ENCODE peak calls at places on chromosome 19, in six cellular contexts. One of them, this sample, is unnamed.

GRCh38 chr19:15378529-15379082 is 981 bp downstream of the AKAP8 start:
- ATAC-seq in CD4-positive, CD25-positive, alpha-beta regulatory T cell: no peak
- ATAC-seq in activated B cell treated with CpG ODN at 0.5 μM for 24 hours: no peak
- ATAC-seq in left lung: peak
- ATAC-seq in lung: no peak
- ATAC-seq in activated CD8-positive, alpha-beta T cell treated with anti-CD3 and anti-CD28 coated beads, Interleukin-2, amount 10 ng/mL, durations not matched to agents 7 days and 5 days: peak
- ATAC-seq in this sample: no peak

GRCh38 chr19:15287496-15287895 is 44.8 kb downstream of the BRD4 start:
- ATAC-seq in CD4-positive, CD25-positive, alpha-beta regulatory T cell: no peak
- ATAC-seq in activated B cell treated with CpG ODN at 0.5 μM for 24 hours: no peak
- ATAC-seq in left lung: no peak
- ATAC-seq in lung: no peak
- ATAC-seq in activated CD8-positive, alpha-beta T cell treated with anti-CD3 and anti-CD28 coated beads, Interleukin-2, amount 10 ng/mL, durations not matched to agents 7 days and 5 days: peak
- ATAC-seq in this sample: peak

GRCh38 chr19:50315773-50316448 is 13.3 kb downstream of the KCNC3 start:
- ATAC-seq in CD4-positive, CD25-positive, alpha-beta regulatory T cell: peak
- ATAC-seq in activated B cell treated with CpG ODN at 0.5 μM for 24 hours: peak
- ATAC-seq in left lung: no peak
- ATAC-seq in lung: no peak
- ATAC-seq in activated CD8-positive, alpha-beta T cell treated with anti-CD3 and anti-CD28 coated beads, Interleukin-2, amount 10 ng/mL, durations not matched to agents 7 days and 5 days: peak
- ATAC-seq in this sample: peak

GRCh38 chr19:48353682-48354081 is 10.1 kb downstream of the TMEM143 start:
- ATAC-seq in CD4-positive, CD25-positive, alpha-beta regulatory T cell: no peak
- ATAC-seq in activated B cell treated with CpG ODN at 0.5 μM for 24 hours: no peak
- ATAC-seq in left lung: no peak
- ATAC-seq in lung: no peak
- ATAC-seq in activated CD8-positive, alpha-beta T cell treated with anti-CD3 and anti-CD28 coated beads, Interleukin-2, amount 10 ng/mL, durations not matched to agents 7 days and 5 days: no peak
- ATAC-seq in this sample: no peak

GRCh38 chr19:5071579-5071978 is 102.7 kb downstream of the KDM4B start:
- ATAC-seq in CD4-positive, CD25-positive, alpha-beta regulatory T cell: no peak
- ATAC-seq in activated B cell treated with CpG ODN at 0.5 μM for 24 hours: no peak
- ATAC-seq in left lung: no peak
- ATAC-seq in lung: no peak
- ATAC-seq in activated CD8-positive, alpha-beta T cell treated with anti-CD3 and anti-CD28 coated beads, Interleukin-2, amount 10 ng/mL, durations not matched to agents 7 days and 5 days: no peak
- ATAC-seq in this sample: no peak

GRCh38 chr19:5691930-5692784 is 2.1 kb downstream of the RPL36 start:
- ATAC-seq in CD4-positive, CD25-positive, alpha-beta regulatory T cell: no peak
- ATAC-seq in activated B cell treated with CpG ODN at 0.5 μM for 24 hours: no peak
- ATAC-seq in left lung: no peak
- ATAC-seq in lung: no peak
- ATAC-seq in activated CD8-positive, alpha-beta T cell treated with anti-CD3 and anti-CD28 coated beads, Interleukin-2, amount 10 ng/mL, durations not matched to agents 7 days and 5 days: no peak
- ATAC-seq in this sample: no peak

GRCh38 chr19:1584500-1585242 is 8.0 kb downstream of the MBD3 start:
- ATAC-seq in CD4-positive, CD25-positive, alpha-beta regulatory T cell: no peak
- ATAC-seq in activated B cell treated with CpG ODN at 0.5 μM for 24 hours: no peak
- ATAC-seq in left lung: no peak
- ATAC-seq in lung: no peak
- ATAC-seq in activated CD8-positive, alpha-beta T cell treated with anti-CD3 and anti-CD28 coated beads, Interleukin-2, amount 10 ng/mL, durations not matched to agents 7 days and 5 days: no peak
- ATAC-seq in this sample: no peak

GRCh38 chr19:51511353-51511752 is 9.8 kb upstream of the SIGLEC12 start:
- ATAC-seq in CD4-positive, CD25-positive, alpha-beta regulatory T cell: no peak
- ATAC-seq in activated B cell treated with CpG ODN at 0.5 μM for 24 hours: no peak
- ATAC-seq in left lung: no peak
- ATAC-seq in lung: no peak
- ATAC-seq in activated CD8-positive, alpha-beta T cell treated with anti-CD3 and anti-CD28 coated beads, Interleukin-2, amount 10 ng/mL, durations not matched to agents 7 days and 5 days: no peak
- ATAC-seq in this sample: peak

GRCh38 chr19:23314505-23315241 is 64.5 kb upstream of the ZNF724 start:
- ATAC-seq in CD4-positive, CD25-positive, alpha-beta regulatory T cell: no peak
- ATAC-seq in activated B cell treated with CpG ODN at 0.5 μM for 24 hours: no peak
- ATAC-seq in left lung: no peak
- ATAC-seq in lung: no peak
- ATAC-seq in activated CD8-positive, alpha-beta T cell treated with anti-CD3 and anti-CD28 coated beads, Interleukin-2, amount 10 ng/mL, durations not matched to agents 7 days and 5 days: no peak
- ATAC-seq in this sample: no peak

GRCh38 chr19:30754162-30754561 is 382.0 kb downstream of the ZNF536 start:
- ATAC-seq in CD4-positive, CD25-positive, alpha-beta regulatory T cell: no peak
- ATAC-seq in activated B cell treated with CpG ODN at 0.5 μM for 24 hours: no peak
- ATAC-seq in left lung: no peak
- ATAC-seq in lung: no peak
- ATAC-seq in activated CD8-positive, alpha-beta T cell treated with anti-CD3 and anti-CD28 coated beads, Interleukin-2, amount 10 ng/mL, durations not matched to agents 7 days and 5 days: no peak
- ATAC-seq in this sample: no peak

GRCh38 chr19:7970716-7971448 is 27.4 kb upstream of the TIMM44 start:
- ATAC-seq in CD4-positive, CD25-positive, alpha-beta regulatory T cell: no peak
- ATAC-seq in activated B cell treated with CpG ODN at 0.5 μM for 24 hours: peak
- ATAC-seq in left lung: peak
- ATAC-seq in lung: no peak
- ATAC-seq in activated CD8-positive, alpha-beta T cell treated with anti-CD3 and anti-CD28 coated beads, Interleukin-2, amount 10 ng/mL, durations not matched to agents 7 days and 5 days: no peak
- ATAC-seq in this sample: no peak

GRCh38 chr19:19775891-19776205 is 42.9 kb upstream of the ZNF14 start:
- ATAC-seq in CD4-positive, CD25-positive, alpha-beta regulatory T cell: peak
- ATAC-seq in activated B cell treated with CpG ODN at 0.5 μM for 24 hours: peak
- ATAC-seq in left lung: peak
- ATAC-seq in lung: peak
- ATAC-seq in activated CD8-positive, alpha-beta T cell treated with anti-CD3 and anti-CD28 coated beads, Interleukin-2, amount 10 ng/mL, durations not matched to agents 7 days and 5 days: no peak
- ATAC-seq in this sample: peak

GRCh38 chr19:56595548-56595899 is 422 bp downstream of the ZNF71 start:
- ATAC-seq in CD4-positive, CD25-positive, alpha-beta regulatory T cell: peak
- ATAC-seq in activated B cell treated with CpG ODN at 0.5 μM for 24 hours: peak
- ATAC-seq in left lung: peak
- ATAC-seq in lung: peak
- ATAC-seq in activated CD8-positive, alpha-beta T cell treated with anti-CD3 and anti-CD28 coated beads, Interleukin-2, amount 10 ng/mL, durations not matched to agents 7 days and 5 days: peak
- ATAC-seq in this sample: peak

GRCh38 chr19:5697890-5698634 is 8.0 kb downstream of the RPL36 start:
- ATAC-seq in CD4-positive, CD25-positive, alpha-beta regulatory T cell: no peak
- ATAC-seq in activated B cell treated with CpG ODN at 0.5 μM for 24 hours: no peak
- ATAC-seq in left lung: no peak
- ATAC-seq in lung: no peak
- ATAC-seq in activated CD8-positive, alpha-beta T cell treated with anti-CD3 and anti-CD28 coated beads, Interleukin-2, amount 10 ng/mL, durations not matched to agents 7 days and 5 days: no peak
- ATAC-seq in this sample: no peak

GRCh38 chr19:7928741-7929701 is 3.1 kb upstream of the CTXN1 start:
- ATAC-seq in CD4-positive, CD25-positive, alpha-beta regulatory T cell: peak
- ATAC-seq in activated B cell treated with CpG ODN at 0.5 μM for 24 hours: peak
- ATAC-seq in left lung: no peak
- ATAC-seq in lung: no peak
- ATAC-seq in activated CD8-positive, alpha-beta T cell treated with anti-CD3 and anti-CD28 coated beads, Interleukin-2, amount 10 ng/mL, durations not matched to agents 7 days and 5 days: peak
- ATAC-seq in this sample: peak

GRCh38 chr19:3450796-3451411 is 29.4 kb downstream of the SMIM24 start:
- ATAC-seq in CD4-positive, CD25-positive, alpha-beta regulatory T cell: no peak
- ATAC-seq in activated B cell treated with CpG ODN at 0.5 μM for 24 hours: no peak
- ATAC-seq in left lung: peak
- ATAC-seq in lung: peak
- ATAC-seq in activated CD8-positive, alpha-beta T cell treated with anti-CD3 and anti-CD28 coated beads, Interleukin-2, amount 10 ng/mL, durations not matched to agents 7 days and 5 days: no peak
- ATAC-seq in this sample: peak

GRCh38 chr19:8498295-8498694 is 4.1 kb downstream of the PRAM1 start:
- ATAC-seq in CD4-positive, CD25-positive, alpha-beta regulatory T cell: no peak
- ATAC-seq in activated B cell treated with CpG ODN at 0.5 μM for 24 hours: no peak
- ATAC-seq in left lung: no peak
- ATAC-seq in lung: no peak
- ATAC-seq in activated CD8-positive, alpha-beta T cell treated with anti-CD3 and anti-CD28 coated beads, Interleukin-2, amount 10 ng/mL, durations not matched to agents 7 days and 5 days: no peak
- ATAC-seq in this sample: no peak

GRCh38 chr19:56748443-56748842 is 76.9 kb upstream of the ZNF835 start:
- ATAC-seq in CD4-positive, CD25-positive, alpha-beta regulatory T cell: no peak
- ATAC-seq in activated B cell treated with CpG ODN at 0.5 μM for 24 hours: no peak
- ATAC-seq in left lung: peak
- ATAC-seq in lung: no peak
- ATAC-seq in activated CD8-positive, alpha-beta T cell treated with anti-CD3 and anti-CD28 coated beads, Interleukin-2, amount 10 ng/mL, durations not matched to agents 7 days and 5 days: no peak
- ATAC-seq in this sample: no peak

GRCh38 chr19:49878744-49879070 is 1.2 kb downstream of the TBC1D17 start:
- ATAC-seq in CD4-positive, CD25-positive, alpha-beta regulatory T cell: no peak
- ATAC-seq in activated B cell treated with CpG ODN at 0.5 μM for 24 hours: no peak
- ATAC-seq in left lung: no peak
- ATAC-seq in lung: no peak
- ATAC-seq in activated CD8-positive, alpha-beta T cell treated with anti-CD3 and anti-CD28 coated beads, Interleukin-2, amount 10 ng/mL, durations not matched to agents 7 days and 5 days: no peak
- ATAC-seq in this sample: no peak

GRCh38 chr19:54209748-54210494 is 9.3 kb downstream of the RPS9 start:
- ATAC-seq in CD4-positive, CD25-positive, alpha-beta regulatory T cell: no peak
- ATAC-seq in activated B cell treated with CpG ODN at 0.5 μM for 24 hours: no peak
- ATAC-seq in left lung: peak
- ATAC-seq in lung: peak
- ATAC-seq in activated CD8-positive, alpha-beta T cell treated with anti-CD3 and anti-CD28 coated beads, Interleukin-2, amount 10 ng/mL, durations not matched to agents 7 days and 5 days: peak
- ATAC-seq in this sample: no peak

GRCh38 chr19:15550847-15551182 is 42.5 kb downstream of the CYP4F22 start:
- ATAC-seq in CD4-positive, CD25-positive, alpha-beta regulatory T cell: no peak
- ATAC-seq in activated B cell treated with CpG ODN at 0.5 μM for 24 hours: no peak
- ATAC-seq in left lung: no peak
- ATAC-seq in lung: no peak
- ATAC-seq in activated CD8-positive, alpha-beta T cell treated with anti-CD3 and anti-CD28 coated beads, Interleukin-2, amount 10 ng/mL, durations not matched to agents 7 days and 5 days: no peak
- ATAC-seq in this sample: no peak

GRCh38 chr19:15519433-15519976 is 11.2 kb downstream of the CYP4F22 start:
- ATAC-seq in CD4-positive, CD25-positive, alpha-beta regulatory T cell: no peak
- ATAC-seq in activated B cell treated with CpG ODN at 0.5 μM for 24 hours: no peak
- ATAC-seq in left lung: no peak
- ATAC-seq in lung: no peak
- ATAC-seq in activated CD8-positive, alpha-beta T cell treated with anti-CD3 and anti-CD28 coated beads, Interleukin-2, amount 10 ng/mL, durations not matched to agents 7 days and 5 days: no peak
- ATAC-seq in this sample: no peak

GRCh38 chr19:55539082-55539715 is 2.3 kb upstream of the SBK2 start:
- ATAC-seq in CD4-positive, CD25-positive, alpha-beta regulatory T cell: no peak
- ATAC-seq in activated B cell treated with CpG ODN at 0.5 μM for 24 hours: no peak
- ATAC-seq in left lung: no peak
- ATAC-seq in lung: no peak
- ATAC-seq in activated CD8-positive, alpha-beta T cell treated with anti-CD3 and anti-CD28 coated beads, Interleukin-2, amount 10 ng/mL, durations not matched to agents 7 days and 5 days: no peak
- ATAC-seq in this sample: no peak

GRCh38 chr19:35843676-35844481 is 8.4 kb downstream of the NPHS1 start:
- ATAC-seq in CD4-positive, CD25-positive, alpha-beta regulatory T cell: no peak
- ATAC-seq in activated B cell treated with CpG ODN at 0.5 μM for 24 hours: no peak
- ATAC-seq in left lung: peak
- ATAC-seq in lung: no peak
- ATAC-seq in activated CD8-positive, alpha-beta T cell treated with anti-CD3 and anti-CD28 coated beads, Interleukin-2, amount 10 ng/mL, durations not matched to agents 7 days and 5 days: no peak
- ATAC-seq in this sample: peak

GRCh38 chr19:16319466-16319865 is 5.2 kb upstream of the KLF2 start:
- ATAC-seq in CD4-positive, CD25-positive, alpha-beta regulatory T cell: no peak
- ATAC-seq in activated B cell treated with CpG ODN at 0.5 μM for 24 hours: no peak
- ATAC-seq in left lung: no peak
- ATAC-seq in lung: no peak
- ATAC-seq in activated CD8-positive, alpha-beta T cell treated with anti-CD3 and anti-CD28 coated beads, Interleukin-2, amount 10 ng/mL, durations not matched to agents 7 days and 5 days: peak
- ATAC-seq in this sample: no peak

GRCh38 chr19:10173527-10173926 is 21.2 kb downstream of the DNMT1 start:
- ATAC-seq in CD4-positive, CD25-positive, alpha-beta regulatory T cell: no peak
- ATAC-seq in activated B cell treated with CpG ODN at 0.5 μM for 24 hours: no peak
- ATAC-seq in left lung: no peak
- ATAC-seq in lung: no peak
- ATAC-seq in activated CD8-positive, alpha-beta T cell treated with anti-CD3 and anti-CD28 coated beads, Interleukin-2, amount 10 ng/mL, durations not matched to agents 7 days and 5 days: no peak
- ATAC-seq in this sample: no peak

GRCh38 chr19:45218426-45218825 is 26.8 kb downstream of the EXOC3L2 start:
- ATAC-seq in CD4-positive, CD25-positive, alpha-beta regulatory T cell: no peak
- ATAC-seq in activated B cell treated with CpG ODN at 0.5 μM for 24 hours: no peak
- ATAC-seq in left lung: no peak
- ATAC-seq in lung: no peak
- ATAC-seq in activated CD8-positive, alpha-beta T cell treated with anti-CD3 and anti-CD28 coated beads, Interleukin-2, amount 10 ng/mL, durations not matched to agents 7 days and 5 days: no peak
- ATAC-seq in this sample: no peak

GRCh38 chr19:35879770-35880317 is 11.5 kb downstream of the APLP1 start:
- ATAC-seq in CD4-positive, CD25-positive, alpha-beta regulatory T cell: no peak
- ATAC-seq in activated B cell treated with CpG ODN at 0.5 μM for 24 hours: peak
- ATAC-seq in left lung: peak
- ATAC-seq in lung: peak
- ATAC-seq in activated CD8-positive, alpha-beta T cell treated with anti-CD3 and anti-CD28 coated beads, Interleukin-2, amount 10 ng/mL, durations not matched to agents 7 days and 5 days: peak
- ATAC-seq in this sample: peak

GRCh38 chr19:22532388-22533310 is 101.5 kb upstream of the ZNF492 start:
- ATAC-seq in CD4-positive, CD25-positive, alpha-beta regulatory T cell: no peak
- ATAC-seq in activated B cell treated with CpG ODN at 0.5 μM for 24 hours: no peak
- ATAC-seq in left lung: peak
- ATAC-seq in lung: peak
- ATAC-seq in activated CD8-positive, alpha-beta T cell treated with anti-CD3 and anti-CD28 coated beads, Interleukin-2, amount 10 ng/mL, durations not matched to agents 7 days and 5 days: no peak
- ATAC-seq in this sample: no peak

GRCh38 chr19:13099073-13099999 is 3.3 kb downstream of the LYL1 start:
- ATAC-seq in CD4-positive, CD25-positive, alpha-beta regulatory T cell: peak
- ATAC-seq in activated B cell treated with CpG ODN at 0.5 μM for 24 hours: peak
- ATAC-seq in left lung: peak
- ATAC-seq in lung: peak
- ATAC-seq in activated CD8-positive, alpha-beta T cell treated with anti-CD3 and anti-CD28 coated beads, Interleukin-2, amount 10 ng/mL, durations not matched to agents 7 days and 5 days: peak
- ATAC-seq in this sample: peak

GRCh38 chr19:12546903-12547302 is 4.4 kb downstream of the ZNF564 start:
- ATAC-seq in CD4-positive, CD25-positive, alpha-beta regulatory T cell: no peak
- ATAC-seq in activated B cell treated with CpG ODN at 0.5 μM for 24 hours: no peak
- ATAC-seq in left lung: no peak
- ATAC-seq in lung: no peak
- ATAC-seq in activated CD8-positive, alpha-beta T cell treated with anti-CD3 and anti-CD28 coated beads, Interleukin-2, amount 10 ng/mL, durations not matched to agents 7 days and 5 days: no peak
- ATAC-seq in this sample: no peak

GRCh38 chr19:48735031-48735615 is 5.3 kb downstream of the RASIP1 start:
- ATAC-seq in CD4-positive, CD25-positive, alpha-beta regulatory T cell: no peak
- ATAC-seq in activated B cell treated with CpG ODN at 0.5 μM for 24 hours: no peak
- ATAC-seq in left lung: peak
- ATAC-seq in lung: no peak
- ATAC-seq in activated CD8-positive, alpha-beta T cell treated with anti-CD3 and anti-CD28 coated beads, Interleukin-2, amount 10 ng/mL, durations not matched to agents 7 days and 5 days: no peak
- ATAC-seq in this sample: no peak

GRCh38 chr19:10508707-10509106 is 5.6 kb upstream of the KEAP1 start:
- ATAC-seq in CD4-positive, CD25-positive, alpha-beta regulatory T cell: no peak
- ATAC-seq in activated B cell treated with CpG ODN at 0.5 μM for 24 hours: no peak
- ATAC-seq in left lung: no peak
- ATAC-seq in lung: no peak
- ATAC-seq in activated CD8-positive, alpha-beta T cell treated with anti-CD3 and anti-CD28 coated beads, Interleukin-2, amount 10 ng/mL, durations not matched to agents 7 days and 5 days: peak
- ATAC-seq in this sample: peak

GRCh38 chr19:8697671-8698432 is 743 bp downstream of the ACTL9 start:
- ATAC-seq in CD4-positive, CD25-positive, alpha-beta regulatory T cell: no peak
- ATAC-seq in activated B cell treated with CpG ODN at 0.5 μM for 24 hours: no peak
- ATAC-seq in left lung: no peak
- ATAC-seq in lung: no peak
- ATAC-seq in activated CD8-positive, alpha-beta T cell treated with anti-CD3 and anti-CD28 coated beads, Interleukin-2, amount 10 ng/mL, durations not matched to agents 7 days and 5 days: no peak
- ATAC-seq in this sample: no peak

GRCh38 chr19:30745476-30745985 is 373.3 kb downstream of the ZNF536 start:
- ATAC-seq in CD4-positive, CD25-positive, alpha-beta regulatory T cell: no peak
- ATAC-seq in activated B cell treated with CpG ODN at 0.5 μM for 24 hours: no peak
- ATAC-seq in left lung: no peak
- ATAC-seq in lung: no peak
- ATAC-seq in activated CD8-positive, alpha-beta T cell treated with anti-CD3 and anti-CD28 coated beads, Interleukin-2, amount 10 ng/mL, durations not matched to agents 7 days and 5 days: no peak
- ATAC-seq in this sample: no peak

GRCh38 chr19:38411041-38411712 is 8.3 kb downstream of the FAM98C start:
- ATAC-seq in CD4-positive, CD25-positive, alpha-beta regulatory T cell: no peak
- ATAC-seq in activated B cell treated with CpG ODN at 0.5 μM for 24 hours: no peak
- ATAC-seq in left lung: no peak
- ATAC-seq in lung: no peak
- ATAC-seq in activated CD8-positive, alpha-beta T cell treated with anti-CD3 and anti-CD28 coated beads, Interleukin-2, amount 10 ng/mL, durations not matched to agents 7 days and 5 days: no peak
- ATAC-seq in this sample: no peak